ENCODE peak calls at places on chromosomes 2 and 18, in five cellular contexts. H is Panc1, S is IMR-90, X is heart left ventricle, Z is psoas muscle. U is an unnamed sample.

GRCh38 chr2:106099691-106100090 is 94.4 kb downstream of the UXS1 start:
- DNase-seq in X (no peak), S (no peak), H (no peak), Z (no peak), U (no peak)

GRCh38 chr2:133607679-133608078 is 39.4 kb upstream of the NCKAP5 start:
- DNase-seq in S (peak), Z (no peak), X (no peak), H (no peak), U (peak)

GRCh38 chr2:149741646-149742045 is 154.1 kb upstream of the MMADHC start:
- DNase-seq in S (peak), X (no peak), H (no peak), Z (no peak), U (peak)

GRCh38 chr2:19358242-19359020 is at the start of gene OSR1:
- DNase-seq in S (peak), H (no peak), X (peak), Z (peak), U (peak)

GRCh38 chr18:50030146-50030545 is 164.8 kb downstream of the MYO5B start:
- DNase-seq in H (no peak), S (no peak), Z (no peak), X (no peak), U (no peak)

GRCh38 chr2:183091954-183092345 is 13.4 kb downstream of the DUSP19 start:
- DNase-seq in Z (no peak), X (no peak), H (no peak), S (no peak), U (no peak)

GRCh38 chr18:48797841-48798255 is 152.9 kb downstream of the SMAD7 start:
- DNase-seq in S (no peak), H (no peak), X (no peak), Z (no peak), U (no peak)

GRCh38 chr2:11945139-11946126 is 199.0 kb downstream of the LPIN1 start:
- DNase-seq in S (no peak), H (no peak), Z (no peak), X (no peak), U (no peak)

GRCh38 chr2:174827371-174828369 is 63.4 kb upstream of the CHRNA1 start:
- DNase-seq in H (no peak), Z (no peak), X (no peak), S (peak), U (no peak)

GRCh38 chr2:85902496-85902895 is 13.7 kb upstream of the ST3GAL5 start:
- DNase-seq in H (no peak), X (no peak), S (peak), Z (no peak), U (peak)

GRCh38 chr2:45391866-45392265 is 219.2 kb downstream of the SRBD1 start:
- DNase-seq in X (no peak), S (peak), Z (no peak), H (no peak), U (peak)

GRCh38 chr2:27086722-27087446 is at the start of gene KHK:
- DNase-seq in Z (no peak), X (peak), H (no peak), S (no peak), U (no peak)

GRCh38 chr18:72208920-72209676 is 335.0 kb downstream of the CBLN2 start:
- DNase-seq in Z (no peak), X (no peak), H (no peak), S (no peak), U (no peak)

GRCh38 chr2:25204190-25204838 is 35.9 kb upstream of the POMC start:
- DNase-seq in X (no peak), S (no peak), Z (no peak), H (no peak), U (peak)

GRCh38 chr2:112253261-112253807 is 1.5 kb downstream of the ZC3H8 start:
- DNase-seq in H (no peak), Z (no peak), S (no peak), X (no peak), U (no peak)

GRCh38 chr18:48050176-48050575 is 119.7 kb upstream of the SMAD2 start:
- DNase-seq in S (no peak), H (no peak), X (peak), Z (no peak), U (no peak)

GRCh38 chr2:101692037-101692436 is 5.5 kb upstream of the MAP4K4 start:
- DNase-seq in X (no peak), Z (no peak), S (no peak), H (no peak), U (no peak)

GRCh38 chr2:240857039-240858008 is 11.3 kb upstream of the AGXT start:
- DNase-seq in H (no peak), X (no peak), S (no peak), Z (no peak), U (no peak)

GRCh38 chr2:179344280-179344961 is 79.8 kb upstream of the SESTD1 start:
- DNase-seq in S (peak), Z (no peak), X (no peak), H (no peak), U (peak)

GRCh38 chr2:187554704-187555082 is 458 bp upstream of the TFPI start:
- DNase-seq in H (no peak), Z (no peak), X (no peak), S (no peak), U (no peak)

GRCh38 chr2:23351388-23352141 is 33.4 kb upstream of the KLHL29 start:
- DNase-seq in Z (peak), S (peak), H (no peak), X (peak), U (peak)

GRCh38 chr2:159317392-159318088 is 31.0 kb upstream of the WDSUB1 start:
- DNase-seq in S (peak), Z (no peak), H (no peak), X (no peak), U (no peak)

GRCh38 chr2:39487398-39488250 is 50.5 kb upstream of the MAP4K3 start:
- DNase-seq in S (peak), Z (no peak), H (no peak), X (no peak), U (peak)

GRCh38 chr18:70334728-70335329 is 46.0 kb downstream of the SOCS6 start:
- DNase-seq in H (no peak), S (no peak), X (no peak), Z (no peak), U (no peak)

GRCh38 chr18:11987527-11987926 is 6.2 kb downstream of the IMPA2 start:
- DNase-seq in S (peak), X (no peak), H (no peak), Z (no peak), U (no peak)

GRCh38 chr2:85327757-85328617 is at the start of gene TGOLN2:
- DNase-seq in H (peak), X (peak), Z (peak), S (peak), U (peak)

GRCh38 chr2:111946294-111947114 is 48.1 kb downstream of the MERTK start:
- DNase-seq in X (no peak), H (no peak), S (peak), Z (no peak), U (peak)

GRCh38 chr2:240136013-240136670 is at the start of gene COPS9:
- DNase-seq in H (no peak), X (peak), S (peak), Z (peak), U (peak)

GRCh38 chr2:42888846-42889245 is 96.5 kb upstream of the HAAO start:
- DNase-seq in X (no peak), Z (no peak), H (no peak), S (no peak), U (no peak)

GRCh38 chr2:51990684-51991083 is 958.8 kb upstream of the NRXN1 start:
- DNase-seq in S (no peak), X (no peak), H (no peak), Z (no peak), U (no peak)

GRCh38 chr2:207767461-207768167 is 2.1 kb downstream of the FZD5 start:
- DNase-seq in H (no peak), X (no peak), Z (peak), S (no peak), U (peak)

GRCh38 chr2:216391401-216391800 is 19.1 kb upstream of the MARCHF4 start:
- DNase-seq in X (no peak), Z (no peak), S (peak), H (no peak), U (no peak)

GRCh38 chr2:64492272-64492671 is 31.9 kb upstream of the AFTPH start:
- DNase-seq in Z (no peak), X (no peak), S (no peak), H (no peak), U (no peak)

GRCh38 chr2:240127911-240128607 is 8.0 kb downstream of the COPS9 start:
- DNase-seq in X (no peak), Z (no peak), H (no peak), S (no peak), U (no peak)

GRCh38 chr18:51997129-51997528 is 342.9 kb upstream of the DCC start:
- DNase-seq in X (no peak), H (no peak), S (no peak), Z (no peak), U (no peak)

GRCh38 chr2:61620244-61621159 is 82.3 kb upstream of the XPO1 start:
- DNase-seq in H (peak), Z (no peak), S (peak), X (no peak), U (peak)

GRCh38 chr2:149357058-149357457 is 26.7 kb downstream of the LYPD6 start:
- DNase-seq in Z (no peak), H (no peak), S (no peak), X (no peak), U (no peak)

GRCh38 chr2:28469947-28470585 is 25.8 kb upstream of the PLB1 start:
- DNase-seq in Z (no peak), H (no peak), X (no peak), S (no peak), U (no peak)
- TF ChIP-seq CTCF in Z (no peak), H (no peak), X (no peak), S (no peak), U (no peak)

DNA sequence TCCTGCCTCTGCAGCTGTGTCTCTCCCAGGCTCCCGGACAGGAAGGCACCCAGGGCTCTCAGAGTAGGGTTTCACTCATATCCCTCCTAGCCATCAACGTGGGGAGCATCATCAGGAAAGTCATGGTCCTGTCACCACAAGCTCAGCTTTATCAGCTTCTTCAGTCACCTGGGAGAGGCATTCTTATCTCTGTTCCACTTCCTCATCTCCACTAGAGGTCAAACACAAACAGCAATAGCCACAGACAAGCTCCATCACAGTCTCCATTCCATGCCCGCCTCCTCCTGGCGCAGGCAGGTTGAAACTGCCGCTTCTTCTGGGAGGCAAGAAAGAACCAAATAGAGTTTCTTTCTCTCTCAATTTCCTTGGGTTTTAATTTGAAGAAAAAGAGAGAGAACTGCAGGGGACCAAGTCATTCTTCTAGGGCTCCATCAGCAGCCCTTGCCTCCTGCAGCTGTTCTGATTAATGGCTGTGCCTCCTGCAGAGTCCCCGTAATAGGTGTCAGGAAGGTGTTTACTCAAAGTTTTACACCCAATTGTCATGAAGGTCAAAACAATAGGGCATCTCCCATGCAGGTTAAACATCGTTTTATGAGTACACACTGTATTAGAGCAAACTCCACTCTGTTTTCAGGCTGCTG is 377.9 kb downstream of the TMEM182 start:
- DNase-seq in H (no peak), X (no peak), S (no peak), Z (no peak), U (no peak)
- H3K4me3 ChIP-seq in H (no peak), X (no peak), S (no peak), Z (no peak), U (no peak)

GRCh38 chr2:145748927-145749326 is 1229.0 kb upstream of the ZEB2 start:
- DNase-seq in Z (no peak), X (no peak), H (no peak), S (no peak), U (no peak)

GRCh38 chr2:145740302-145740701 is 1220.4 kb upstream of the ZEB2 start:
- DNase-seq in H (no peak), Z (no peak), S (peak), X (no peak), U (peak)

GRCh38 chr2:145741161-145741560 is 1221.2 kb upstream of the ZEB2 start:
- DNase-seq in Z (no peak), X (no peak), S (no peak), H (no peak), U (no peak)

GRCh38 chr2:145743016-145743415 is 1223.1 kb upstream of the ZEB2 start:
- DNase-seq in H (no peak), Z (no peak), S (no peak), X (no peak), U (no peak)

GRCh38 chr2:145744541-145745386 is 1224.8 kb upstream of the ZEB2 start:
- DNase-seq in Z (no peak), S (peak), X (no peak), H (no peak), U (peak)
- TF ChIP-seq CTCF in Z (no peak), S (no peak), X (no peak), H (no peak), U (peak)

GRCh38 chr2:231411237-231411636 is 15.7 kb downstream of the B3GNT7 start:
- DNase-seq in S (no peak), H (no peak), X (no peak), Z (no peak), U (no peak)

GRCh38 chr2:231413456-231413855 is 17.9 kb downstream of the B3GNT7 start:
- DNase-seq in Z (no peak), S (no peak), H (no peak), X (no peak), U (no peak)

GRCh38 chr2:231412616-231412963 is 17.1 kb downstream of the B3GNT7 start:
- DNase-seq in X (no peak), S (no peak), H (no peak), Z (no peak), U (no peak)

GRCh38 chr2:231410293-231411004 is 14.9 kb downstream of the B3GNT7 start:
- DNase-seq in H (no peak), Z (no peak), S (no peak), X (no peak), U (no peak)

DNA sequence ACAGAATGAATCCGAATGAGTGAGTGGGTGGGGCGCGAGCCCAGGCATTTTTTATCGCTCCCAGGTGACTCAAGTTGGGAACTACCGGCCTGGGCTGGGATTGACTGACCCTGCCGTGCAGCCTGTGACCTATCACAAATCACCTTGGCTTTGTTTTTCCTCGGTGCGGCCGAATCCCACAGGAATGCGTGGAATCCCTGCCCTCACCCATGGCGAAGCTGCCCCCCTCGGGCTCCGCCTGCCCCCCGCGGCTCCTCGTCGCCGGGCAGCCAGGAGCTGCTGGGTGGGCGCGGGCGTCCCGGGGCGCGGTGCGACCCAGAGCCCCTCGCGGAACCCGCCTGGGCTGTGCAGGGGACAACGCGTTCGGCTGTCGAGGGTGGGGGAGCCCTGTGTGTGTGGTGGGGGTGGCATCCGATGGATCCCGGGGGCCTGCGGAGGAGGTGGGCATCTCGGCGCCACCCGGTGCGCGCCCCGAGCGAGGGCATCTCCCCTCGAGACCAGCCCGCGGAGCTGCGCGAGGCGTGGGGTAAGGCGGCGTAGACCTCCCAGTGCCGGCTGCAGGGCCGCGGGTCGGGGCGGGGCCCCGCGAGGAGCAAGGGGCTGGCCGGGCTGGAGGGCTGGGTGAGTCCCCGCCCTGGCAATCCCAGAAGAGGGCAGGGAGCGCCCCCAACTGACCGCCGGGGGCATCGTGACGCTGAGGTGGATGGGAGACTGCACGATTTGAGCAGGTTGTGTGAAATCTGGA is 16.5 kb downstream of the B3GNT7 start:
- DNase-seq in X (peak), S (peak), H (peak), Z (peak), U (peak)
- H3K4me3 ChIP-seq in X (peak), S (peak), H (peak), Z (peak), U (peak)

DNA sequence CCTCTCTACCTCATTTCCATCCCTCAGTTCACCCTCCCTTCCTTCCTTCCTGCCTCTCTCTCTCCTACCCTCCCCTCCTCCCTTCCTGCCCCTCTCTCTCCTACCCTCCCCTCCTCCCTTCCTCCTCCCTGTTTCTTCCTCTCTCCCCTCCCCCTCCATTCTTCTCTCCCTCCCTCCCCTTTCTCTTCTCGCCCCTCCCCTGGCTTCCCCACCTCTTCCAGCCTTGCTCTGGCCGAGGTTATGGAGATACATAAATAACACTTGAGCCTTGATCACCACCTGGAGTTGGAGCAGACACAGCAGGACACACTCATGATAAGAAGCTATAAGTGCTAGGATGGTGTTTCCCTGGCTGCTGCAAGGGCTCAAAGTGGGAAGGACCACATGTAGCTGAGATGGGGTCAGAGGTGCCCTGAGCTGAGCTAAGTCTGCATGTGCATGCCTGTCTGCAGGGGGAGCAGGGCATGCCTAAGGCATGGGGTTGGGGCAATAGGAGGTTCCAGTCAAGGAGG is 326.1 kb upstream of the HS6ST1 start:
- DNase-seq in H (no peak), Z (no peak), S (no peak), X (peak), U (peak)
- TF ChIP-seq CTCF in H (no peak), Z (no peak), S (no peak), X (no peak), U (peak)

GRCh38 chr2:128732976-128733431 is 414.3 kb upstream of the HS6ST1 start:
- DNase-seq in X (no peak), H (no peak), Z (peak), S (peak), U (peak)
- H3K4me3 ChIP-seq in X (no peak), H (no peak), Z (no peak), S (no peak), U (no peak)